ENCODE peak calls at places on chromosomes 7 and 10, in eight cellular contexts. J is cardiac fibroblast, D is RWPE1, M is transverse colon, U is tibial artery, Y is ascending aorta, F is kidney epithelial cell, O is AG09309. B is an unnamed sample.

GRCh38 chr10:16770646-16771045 is 46.6 kb downstream of the RSU1 start:
- DNase-seq in U (no peak), Y (no peak), F (no peak), O (no peak), M (no peak), J (no peak), D (no peak), B (no peak)

GRCh38 chr7:155351120-155351870 is 53.6 kb downstream of the INSIG1 start:
- DNase-seq in U (peak), F (no peak), Y (no peak), J (no peak), M (no peak), D (no peak), O (no peak), B (no peak)

GRCh38 chr10:86312701-86313270 is 53.8 kb downstream of the GRID1 start:
- DNase-seq in D (no peak), M (no peak), Y (no peak), J (no peak), U (peak), F (no peak), O (no peak), B (no peak)

GRCh38 chr10:49404321-49404878 is 8.5 kb upstream of the DRGX start:
- DNase-seq in J (no peak), F (no peak), Y (no peak), O (no peak), M (no peak), D (no peak), U (no peak), B (no peak)

GRCh38 chr7:105877736-105878135 is 1.3 kb upstream of the ATXN7L1 start:
- DNase-seq in Y (no peak), J (no peak), U (no peak), M (peak), D (no peak), F (no peak), O (no peak), B (no peak)

GRCh38 chr7:151699147-151699546 is 177.8 kb downstream of the PRKAG2 start:
- DNase-seq in U (no peak), O (peak), D (no peak), F (peak), Y (no peak), M (no peak), J (peak), B (peak)

GRCh38 chr10:120979435-120980315 is 128.5 kb downstream of the WDR11 start:
- DNase-seq in D (peak), M (peak), F (no peak), J (no peak), U (peak), O (no peak), Y (no peak), B (no peak)

GRCh38 chr10:86944471-86944870 is 12.9 kb downstream of the MMRN2 start:
- DNase-seq in Y (no peak), J (no peak), D (no peak), U (no peak), O (no peak), F (no peak), M (no peak), B (no peak)

GRCh38 chr7:85685901-85686300 is 499.0 kb upstream of the SEMA3D start:
- DNase-seq in D (no peak), O (no peak), Y (no peak), J (no peak), M (no peak), U (no peak), F (no peak), B (no peak)

GRCh38 chr7:120993575-120994191 is 5.2 kb downstream of the CPED1 start:
- DNase-seq in U (no peak), J (peak), M (no peak), Y (no peak), O (peak), F (no peak), D (no peak), B (no peak)

GRCh38 chr7:5692112-5692844 is 89.2 kb downstream of the RNF216 start:
- DNase-seq in F (peak), O (peak), U (peak), Y (peak), D (peak), J (peak), M (peak), B (peak)

GRCh38 chr7:46032936-46033335 is 111.9 kb upstream of the IGFBP3 start:
- DNase-seq in Y (no peak), D (peak), F (no peak), O (peak), M (no peak), J (peak), U (no peak), B (no peak)

GRCh38 chr10:15197276-15197675 is 28.8 kb upstream of the NMT2 start:
- DNase-seq in F (no peak), D (no peak), Y (no peak), M (no peak), U (no peak), J (peak), O (peak), B (no peak)

GRCh38 chr10:25682203-25682950 is 251.7 kb upstream of the MYO3A start:
- DNase-seq in Y (no peak), J (peak), F (no peak), O (no peak), U (no peak), D (peak), M (no peak), B (no peak)

DNA sequence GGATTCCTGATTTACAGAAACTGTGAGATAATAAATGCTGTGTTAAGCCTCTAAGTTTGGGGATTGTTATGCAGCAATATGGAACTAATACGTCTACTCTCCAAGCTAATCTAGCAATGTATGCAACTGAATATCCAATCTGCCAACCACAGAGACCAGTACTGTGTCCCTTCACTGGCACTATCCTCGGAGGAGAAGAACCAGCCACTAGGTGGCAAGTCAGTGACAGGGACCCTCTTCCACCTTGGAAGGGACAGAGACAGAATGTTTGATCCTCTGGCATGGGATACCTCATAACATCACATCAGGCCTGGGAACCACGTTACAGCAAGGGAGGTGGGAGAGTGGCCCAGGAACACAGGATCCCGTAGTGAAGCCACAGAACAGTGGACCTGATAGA is 96.4 kb downstream of the CREM start:
- DNase-seq in O (no peak), U (no peak), Y (no peak), J (no peak), D (no peak), F (no peak), M (no peak), B (no peak)
- TF ChIP-seq CTCF in O (no peak), U (no peak), Y (no peak), J (peak), D (no peak), F (no peak), M (no peak), B (no peak)

GRCh38 chr10:103554488-103555320 is 61.2 kb downstream of the NEURL1 start:
- DNase-seq in D (peak), M (peak), Y (no peak), F (peak), O (peak), J (peak), U (no peak), B (peak)

GRCh38 chr10:103553743-103554487 is 60.4 kb downstream of the NEURL1 start:
- DNase-seq in D (no peak), M (no peak), F (no peak), Y (no peak), U (no peak), J (no peak), O (no peak), B (no peak)

GRCh38 chr10:103556383-103557007 is 63.0 kb downstream of the NEURL1 start:
- DNase-seq in O (no peak), M (no peak), J (no peak), Y (no peak), U (no peak), D (no peak), F (no peak), B (no peak)

GRCh38 chr10:103555712-103556111 is 62.2 kb downstream of the NEURL1 start:
- DNase-seq in F (no peak), M (no peak), O (no peak), J (no peak), D (no peak), Y (no peak), U (no peak), B (no peak)

GRCh38 chr10:103555321-103555649 is 61.8 kb downstream of the NEURL1 start:
- DNase-seq in D (no peak), Y (no peak), O (no peak), U (no peak), J (no peak), F (no peak), M (no peak), B (no peak)
- TF ChIP-seq CTCF in D (no peak), Y (no peak), O (no peak), U (no peak), J (no peak), F (no peak), M (no peak), B (no peak)

DNA sequence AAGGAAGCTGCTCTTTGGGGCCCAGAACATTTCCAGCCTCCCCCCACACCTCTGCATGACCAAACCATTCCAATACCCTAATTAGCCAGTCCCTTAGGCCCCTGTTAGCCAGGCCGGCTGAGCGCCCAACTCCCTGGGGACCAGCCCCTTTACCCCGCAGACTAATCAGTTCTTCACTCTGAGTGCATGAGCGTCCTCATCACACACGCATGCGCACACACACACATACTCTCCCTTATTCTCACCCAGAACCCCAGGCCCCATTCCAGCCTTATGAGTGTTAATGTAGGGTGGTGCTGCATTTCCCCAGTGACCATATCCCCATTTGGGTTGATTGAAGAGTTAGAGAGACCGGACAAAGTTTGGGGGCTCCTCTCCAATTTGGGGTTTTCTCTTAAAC is 77.0 kb upstream of the SLF2 start:
- DNase-seq in J (no peak), O (no peak), U (no peak), D (no peak), F (no peak), M (no peak), Y (no peak), B (no peak)
- TF ChIP-seq CTCF in J (no peak), O (no peak), U (no peak), D (no peak), F (no peak), M (no peak), Y (no peak), B (no peak)

DNA sequence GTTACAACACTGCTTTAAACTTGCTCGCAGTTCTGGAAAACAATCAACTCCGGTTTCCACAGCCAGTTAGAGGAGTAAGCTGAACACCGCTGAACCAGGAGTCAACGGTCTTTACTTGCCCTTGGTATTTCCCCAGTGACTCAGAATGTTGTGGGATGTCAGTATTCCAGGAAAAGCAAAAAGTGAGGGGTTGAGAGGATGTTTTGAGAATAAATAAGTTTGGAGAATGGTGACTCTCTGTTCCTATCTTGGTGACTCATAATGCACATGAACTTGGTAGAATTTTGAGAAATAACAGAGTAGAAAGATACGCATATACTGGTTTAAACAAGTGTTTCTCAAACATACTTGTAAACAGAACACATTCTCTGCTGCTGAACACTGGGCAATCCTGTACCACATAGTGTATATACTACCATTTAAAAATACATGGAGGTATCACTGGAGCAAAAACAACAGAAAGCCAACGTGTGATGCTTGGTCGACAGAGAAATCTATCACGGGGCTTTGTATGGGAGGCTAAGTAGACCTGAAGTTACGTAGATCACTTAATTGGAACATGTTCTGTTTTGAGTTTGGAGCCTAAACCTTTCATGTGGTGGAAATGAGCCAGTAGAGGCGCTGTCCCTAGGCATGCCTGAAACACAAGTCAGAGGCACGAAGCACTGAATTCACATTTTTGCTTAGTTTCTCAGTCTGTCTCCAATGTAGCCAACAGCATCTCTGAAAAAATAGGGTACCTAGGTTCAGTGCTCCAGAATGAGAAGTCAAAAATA is 534.3 kb downstream of the PARD3 start:
- DNase-seq in D (peak), J (peak), Y (no peak), O (peak), U (peak), M (no peak), F (peak), B (peak)
- TF ChIP-seq CTCF in D (no peak), J (peak), Y (peak), O (peak), U (peak), M (no peak), F (peak), B (no peak)

B was measured in AG09319.